ENCODE peak calls at places on chromosomes 2 and 18, in six cellular contexts. Q is neural progenitor cell, C is astrocyte, G is endothelial cell of umbilical vein, X is fibroblast of lung, O is IMR-90. L is an unnamed sample.

GRCh38 chr18:78913830-78914585 is 65.6 kb upstream of the SALL3 start:
- DNase-seq in Q (no peak), O (no peak), X (no peak), C (no peak), G (no peak), L (no peak)

GRCh38 chr2:217853301-217853881 is 149.4 kb downstream of the TNS1 start:
- DNase-seq in C (no peak), X (peak), O (peak), G (no peak), Q (peak), L (no peak)

GRCh38 chr2:171084128-171084527 is 76.6 kb downstream of the TLK1 start:
- DNase-seq in G (no peak), C (no peak), X (no peak), O (no peak), Q (peak), L (no peak)

GRCh38 chr2:212672186-212672585 is 133.6 kb upstream of the ERBB4 start:
- DNase-seq in O (no peak), Q (no peak), X (no peak), C (no peak), G (no peak), L (no peak)

GRCh38 chr2:12064153-12064552 is 317.7 kb downstream of the LPIN1 start:
- DNase-seq in O (no peak), G (no peak), X (no peak), Q (no peak), C (no peak), L (no peak)

GRCh38 chr2:109127556-109127955 is 1.4 kb upstream of the SH3RF3 start:
- DNase-seq in G (no peak), Q (no peak), X (no peak), C (no peak), O (no peak), L (no peak)

GRCh38 chr2:176096243-176096985 is 3.2 kb upstream of the HOXD12 start:
- DNase-seq in O (no peak), Q (no peak), X (no peak), G (peak), C (no peak), L (no peak)

GRCh38 chr2:83342860-83343329 is 1116.2 kb downstream of the SUCLG1 start:
- DNase-seq in G (no peak), O (no peak), Q (no peak), X (no peak), C (no peak), L (no peak)

GRCh38 chr2:101361519-101361918 is 25.8 kb downstream of the CREG2 start:
- DNase-seq in G (no peak), O (no peak), Q (no peak), C (no peak), X (no peak), L (no peak)

GRCh38 chr2:69715964-69716363 is 26.0 kb upstream of the ANXA4 start:
- DNase-seq in X (no peak), Q (no peak), O (peak), G (no peak), C (peak), L (no peak)

GRCh38 chr18:34223164-34223892 is 1.4 kb downstream of the NOL4 start:
- DNase-seq in G (no peak), C (peak), Q (peak), O (no peak), X (no peak), L (no peak)

GRCh38 chr2:99691931-99692330 is 202.1 kb upstream of the REV1 start:
- DNase-seq in G (no peak), C (no peak), Q (no peak), O (no peak), X (peak), L (no peak)

GRCh38 chr2:121263996-121264715 is 20.8 kb downstream of the TFCP2L1 start:
- DNase-seq in O (no peak), Q (no peak), G (no peak), C (no peak), X (no peak), L (no peak)

GRCh38 chr2:217797661-217798069 is 205.1 kb downstream of the TNS1 start:
- DNase-seq in X (no peak), O (peak), G (no peak), C (no peak), Q (no peak), L (peak)

GRCh38 chr2:45724329-45724728 is 72.9 kb downstream of the PRKCE start:
- DNase-seq in C (no peak), X (peak), Q (no peak), G (no peak), O (no peak), L (no peak)

GRCh38 chr2:240298316-240298790 is 137.1 kb upstream of the GPC1 start:
- DNase-seq in Q (no peak), C (no peak), G (no peak), O (no peak), X (no peak), L (no peak)

GRCh38 chr2:240300261-240300821 is 135.1 kb upstream of the GPC1 start:
- DNase-seq in X (no peak), G (no peak), Q (peak), C (peak), O (no peak), L (no peak)

GRCh38 chr2:240299710-240300068 is 135.8 kb upstream of the GPC1 start:
- DNase-seq in C (no peak), X (no peak), G (no peak), O (no peak), Q (no peak), L (no peak)

GRCh38 chr2:240297553-240298315 is 137.7 kb upstream of the GPC1 start:
- DNase-seq in G (no peak), O (no peak), X (no peak), C (no peak), Q (no peak), L (no peak)

GRCh38 chr2:240298803-240299709 is 136.4 kb upstream of the GPC1 start:
- DNase-seq in Q (no peak), X (no peak), C (no peak), O (no peak), G (no peak), L (no peak)
- TF ChIP-seq CTCF in Q (no peak), X (peak), C (no peak), O (peak), G (no peak), L (no peak)

GRCh38 chr2:196431957-196432356 is 207.6 kb upstream of the CCDC150 start:
- DNase-seq in C (no peak), X (peak), O (peak), G (peak), Q (peak), L (no peak)

GRCh38 chr2:196434217-196434616 is 205.3 kb upstream of the CCDC150 start:
- DNase-seq in X (no peak), O (no peak), C (no peak), G (peak), Q (no peak), L (no peak)

GRCh38 chr2:196433116-196433515 is 206.4 kb upstream of the CCDC150 start:
- DNase-seq in Q (no peak), G (no peak), X (no peak), C (no peak), O (no peak), L (no peak)

GRCh38 chr2:196437626-196438025 is 201.9 kb upstream of the CCDC150 start:
- DNase-seq in G (no peak), X (no peak), C (no peak), Q (no peak), O (no peak), L (no peak)

GRCh38 chr2:196435189-196435588 is 204.3 kb upstream of the CCDC150 start:
- DNase-seq in X (peak), C (peak), O (peak), Q (no peak), G (peak), L (no peak)
- H3K9ac ChIP-seq in X (no peak), C (no peak), O (no peak), Q (no peak), G (no peak), L (no peak)

GRCh38 chr2:6480514-6480913 is 385.2 kb downstream of the CMPK2 start:
- DNase-seq in G (no peak), C (no peak), Q (no peak), O (no peak), X (no peak), L (no peak)
- TF ChIP-seq CTCF in G (no peak), C (no peak), Q (no peak), O (no peak), X (no peak), L (no peak)

GRCh38 chr2:85753035-85753524 is 711 bp upstream of the ATOH8 start:
- DNase-seq in X (no peak), C (no peak), G (no peak), Q (peak), O (no peak), L (no peak)

GRCh38 chr2:85755122-85756027 is 1.6 kb downstream of the ATOH8 start:
- DNase-seq in X (peak), O (peak), G (no peak), C (no peak), Q (peak), L (no peak)

GRCh38 chr2:85751627-85752026 is 2.2 kb upstream of the ATOH8 start:
- DNase-seq in X (no peak), C (no peak), G (no peak), Q (no peak), O (no peak), L (no peak)

GRCh38 chr2:85754313-85755095 is 713 bp downstream of the ATOH8 start:
- DNase-seq in C (peak), G (no peak), Q (peak), O (peak), X (peak), L (no peak)

GRCh38 chr2:85753525-85754312 is at the start of gene ATOH8:
- DNase-seq in O (peak), C (peak), X (peak), G (peak), Q (peak), L (no peak)
- H3K9ac ChIP-seq in O (peak), C (peak), X (peak), G (peak), Q (no peak), L (no peak)

GRCh38 chr2:71995067-71995665 is 152.5 kb downstream of the CYP26B1 start:
- DNase-seq in X (peak), C (no peak), O (peak), G (no peak), Q (peak), L (no peak)
- TF ChIP-seq CTCF in X (peak), C (peak), O (peak), G (no peak), Q (peak), L (no peak)

GRCh38 chr18:68694316-68694715 is 20.6 kb downstream of the TMX3 start:
- DNase-seq in G (no peak), C (no peak), O (no peak), X (no peak), Q (no peak), L (no peak)

GRCh38 chr18:68701353-68701752 is 13.6 kb downstream of the TMX3 start:
- DNase-seq in Q (no peak), G (no peak), O (no peak), C (no peak), X (no peak), L (no peak)

GRCh38 chr18:68696937-68697336 is 18.0 kb downstream of the TMX3 start:
- DNase-seq in X (no peak), C (no peak), Q (no peak), O (no peak), G (no peak), L (no peak)

GRCh38 chr18:68703326-68703725 is 11.6 kb downstream of the TMX3 start:
- DNase-seq in G (peak), O (no peak), C (no peak), Q (no peak), X (no peak), L (no peak)

GRCh38 chr18:68699043-68699442 is 15.9 kb downstream of the TMX3 start:
- DNase-seq in G (no peak), O (peak), Q (no peak), X (peak), C (no peak), L (no peak)
- H3K9ac ChIP-seq in G (no peak), O (no peak), Q (no peak), X (no peak), C (no peak), L (no peak)

DNA sequence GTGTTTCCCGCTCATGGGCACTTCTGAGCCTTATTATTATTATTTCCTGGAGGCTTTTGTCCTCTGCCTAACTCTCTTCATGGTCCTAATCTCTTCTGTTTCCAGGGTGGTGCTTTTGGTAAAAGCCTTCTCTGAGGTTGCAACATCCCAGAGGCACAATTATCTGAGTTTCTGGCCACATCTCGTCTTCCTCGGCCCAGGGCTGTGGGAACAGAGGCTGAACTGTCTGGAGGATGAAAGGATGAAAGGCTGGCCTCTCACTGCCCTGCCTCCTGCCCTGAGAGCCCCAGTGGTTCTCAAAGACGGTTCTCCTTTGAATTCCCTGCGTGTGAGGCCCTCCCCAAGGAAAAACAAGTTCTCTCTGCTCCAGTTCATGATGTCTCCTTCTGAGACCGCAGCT is 13.8 kb downstream of the GYPC start:
- DNase-seq in C (no peak), X (no peak), O (no peak), Q (no peak), G (no peak), L (no peak)
- TF ChIP-seq CTCF in C (no peak), X (no peak), O (no peak), Q (no peak), G (no peak), L (no peak)

DNA sequence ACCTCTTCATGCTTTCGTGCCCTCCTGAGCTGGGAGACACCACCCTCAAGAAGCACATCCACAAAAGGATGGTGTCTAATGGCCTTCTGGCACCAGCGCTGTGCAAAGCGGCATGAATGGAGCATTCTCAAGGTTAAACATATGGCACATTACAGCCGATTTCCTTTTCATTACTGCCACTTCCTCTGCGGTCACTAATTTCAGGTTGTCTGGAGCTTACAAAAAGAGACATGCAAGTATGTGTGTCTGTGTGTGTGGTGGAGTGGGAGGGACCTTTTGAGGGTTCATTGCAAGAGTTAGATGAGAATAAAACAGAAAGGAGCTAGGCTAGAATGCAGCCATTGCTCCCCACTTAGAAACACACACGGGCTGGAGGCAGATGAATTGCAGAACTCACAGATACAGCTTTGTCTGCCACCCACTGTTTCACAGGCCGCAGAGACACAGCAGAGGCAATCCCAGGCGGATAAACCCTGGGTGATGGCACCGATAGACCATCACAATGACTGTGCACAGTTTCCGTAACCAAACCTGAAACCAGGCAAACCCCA is 76.0 kb downstream of the TGIF1 start:
- DNase-seq in O (no peak), C (peak), G (peak), X (no peak), Q (no peak), L (no peak)
- H3K9ac ChIP-seq in O (no peak), C (no peak), G (no peak), X (no peak), Q (no peak), L (no peak)